ENCODE peak calls at places on chromosome 13, in four cellular contexts. J is nucleus accumbens; T is kidney tubule cell; M is activated gamma-delta T cell treated with anti-CD3 and anti-CD28 coated beads, Interleukin-2, amount 50 U/mL, for 16 hours. Q is an unnamed sample.

GRCh38 chr13:51801631-51802099 is 2.3 kb downstream of the DHRS12 start:
- DNase-seq in T (peak; percentile 61), J (peak; percentile 67), M (no peak), Q (peak; percentile 48)

GRCh38 chr13:27353166-27353583 is 71.2 kb upstream of the GTF3A start:
- DNase-seq in J (peak; percentile 4), M (no peak), T (peak; percentile 72), Q (no peak)

GRCh38 chr13:113937497-113938140 is 36.3 kb downstream of the C13orf46 start:
- DNase-seq in M (no peak), J (no peak), T (peak; percentile 15), Q (no peak)

GRCh38 chr13:108957369-108958012 is 328.1 kb downstream of the MYO16 start:
- DNase-seq in T (peak; percentile 96), J (no peak), M (no peak), Q (no peak)

GRCh38 chr13:97561182-97561581 is 127.2 kb downstream of the RAP2A start:
- DNase-seq in J (no peak), M (no peak), T (no peak), Q (no peak)

GRCh38 chr13:97030705-97031452 is 36.6 kb upstream of the OXGR1 start:
- DNase-seq in M (no peak), J (no peak), T (peak; percentile 26), Q (peak; percentile 8)

GRCh38 chr13:36146513-36147276 is 15.5 kb upstream of the DCLK1 start:
- DNase-seq in M (no peak), T (no peak), J (no peak), Q (no peak)

GRCh38 chr13:101681834-101682233 is 229.4 kb downstream of the ITGBL1 start:
- DNase-seq in T (peak; percentile 21), J (no peak), M (no peak), Q (no peak)

GRCh38 chr13:92657565-92657964 is 569.0 kb upstream of the GPC6 start:
- DNase-seq in J (no peak), M (no peak), T (peak; percentile 64), Q (no peak)

GRCh38 chr13:51960766-51961165 is 50.5 kb downstream of the ATP7B start:
- DNase-seq in M (no peak), T (no peak), J (no peak), Q (no peak)

GRCh38 chr13:24270639-24271131 is 38.7 kb upstream of the C1QTNF9 start:
- DNase-seq in J (peak; percentile 64), M (no peak), T (peak; percentile 71), Q (peak; percentile 17)

GRCh38 chr13:51118809-51119431 is 7.8 kb upstream of the C13orf42 start:
- DNase-seq in M (no peak), T (no peak), J (no peak), Q (no peak)

GRCh38 chr13:39567569-39567968 is 35.4 kb downstream of the LHFPL6 start:
- DNase-seq in J (no peak), T (no peak), M (no peak), Q (no peak)

GRCh38 chr13:45162821-45163220 is 38.0 kb downstream of the KCTD4 start:
- DNase-seq in J (no peak), M (no peak), T (peak; percentile 91), Q (no peak)

GRCh38 chr13:81171065-81171647 is 830.2 kb upstream of the SPRY2 start:
- DNase-seq in M (no peak), J (no peak), T (peak; percentile 41), Q (peak; percentile 7)

GRCh38 chr13:37617162-37617561 is 18.6 kb upstream of the POSTN start:
- DNase-seq in J (no peak), M (no peak), T (peak; percentile 98), Q (no peak)

GRCh38 chr13:106619688-106620555 is 52.0 kb upstream of the ARGLU1 start:
- DNase-seq in J (no peak), M (no peak), T (peak; percentile 68), Q (peak; percentile 39)

GRCh38 chr13:23868521-23868920 is 20.7 kb downstream of the MIPEP start:
- DNase-seq in J (no peak), T (peak; percentile 50), M (no peak), Q (no peak)

GRCh38 chr13:93818345-93818744 is 591.7 kb downstream of the GPC6 start:
- DNase-seq in T (no peak), M (no peak), J (no peak), Q (no peak)

GRCh38 chr13:39452834-39453233 is 150.2 kb downstream of the LHFPL6 start:
- DNase-seq in J (no peak), T (no peak), M (no peak), Q (peak; percentile 71)

Q was measured in cerebellum.